ENCODE peak calls at places on chromosomes 16 and 17, in five cellular contexts. U is uterus, C is stomach, N is neural progenitor cell, I is cardiac muscle cell. B is an unnamed sample.

GRCh38 chr16:26856271-26856670 is 210.5 kb upstream of the C16orf82 start:
- DNase-seq in U (no peak), C (no peak), N (no peak), I (no peak), B (no peak)

GRCh38 chr16:81554993-81555392 is 110.4 kb downstream of the CMIP start:
- DNase-seq in U (no peak), C (no peak), N (no peak), I (no peak), B (no peak)

GRCh38 chr17:48600244-48601098 is 4.3 kb downstream of the HOXB6 start:
- DNase-seq in U (no peak), C (no peak), N (no peak), I (no peak), B (no peak)

GRCh38 chr17:72576289-72576759 is 455.5 kb downstream of the SOX9 start:
- DNase-seq in U (no peak), C (no peak), N (peak; percentile 78), I (no peak), B (no peak)

GRCh38 chr16:4895366-4895765 is 41.6 kb downstream of the PPL start:
- DNase-seq in U (no peak), C (no peak), N (no peak), I (no peak), B (no peak)

GRCh38 chr17:32672701-32673100 is 185.9 kb downstream of the CDK5R1 start:
- DNase-seq in U (no peak), C (no peak), N (no peak), I (no peak), B (no peak)

GRCh38 chr17:10025224-10025623 is 120.2 kb upstream of the RCVRN start:
- DNase-seq in U (no peak), C (no peak), N (no peak), I (no peak), B (no peak)

GRCh38 chr16:7508656-7509055 is 176.0 kb downstream of the RBFOX1 start:
- DNase-seq in U (no peak), C (no peak), N (no peak), I (no peak), B (no peak)

GRCh38 chr16:1309888-1310831 is 724 bp downstream of the UBE2I start:
- DNase-seq in U (peak; percentile 51), C (peak; percentile 50), N (no peak), I (peak; percentile 52), B (peak; percentile 47)

GRCh38 chr17:696412-696811 is 18.2 kb downstream of the VPS53 start:
- DNase-seq in U (no peak), C (no peak), N (no peak), I (no peak), B (no peak)

DNA sequence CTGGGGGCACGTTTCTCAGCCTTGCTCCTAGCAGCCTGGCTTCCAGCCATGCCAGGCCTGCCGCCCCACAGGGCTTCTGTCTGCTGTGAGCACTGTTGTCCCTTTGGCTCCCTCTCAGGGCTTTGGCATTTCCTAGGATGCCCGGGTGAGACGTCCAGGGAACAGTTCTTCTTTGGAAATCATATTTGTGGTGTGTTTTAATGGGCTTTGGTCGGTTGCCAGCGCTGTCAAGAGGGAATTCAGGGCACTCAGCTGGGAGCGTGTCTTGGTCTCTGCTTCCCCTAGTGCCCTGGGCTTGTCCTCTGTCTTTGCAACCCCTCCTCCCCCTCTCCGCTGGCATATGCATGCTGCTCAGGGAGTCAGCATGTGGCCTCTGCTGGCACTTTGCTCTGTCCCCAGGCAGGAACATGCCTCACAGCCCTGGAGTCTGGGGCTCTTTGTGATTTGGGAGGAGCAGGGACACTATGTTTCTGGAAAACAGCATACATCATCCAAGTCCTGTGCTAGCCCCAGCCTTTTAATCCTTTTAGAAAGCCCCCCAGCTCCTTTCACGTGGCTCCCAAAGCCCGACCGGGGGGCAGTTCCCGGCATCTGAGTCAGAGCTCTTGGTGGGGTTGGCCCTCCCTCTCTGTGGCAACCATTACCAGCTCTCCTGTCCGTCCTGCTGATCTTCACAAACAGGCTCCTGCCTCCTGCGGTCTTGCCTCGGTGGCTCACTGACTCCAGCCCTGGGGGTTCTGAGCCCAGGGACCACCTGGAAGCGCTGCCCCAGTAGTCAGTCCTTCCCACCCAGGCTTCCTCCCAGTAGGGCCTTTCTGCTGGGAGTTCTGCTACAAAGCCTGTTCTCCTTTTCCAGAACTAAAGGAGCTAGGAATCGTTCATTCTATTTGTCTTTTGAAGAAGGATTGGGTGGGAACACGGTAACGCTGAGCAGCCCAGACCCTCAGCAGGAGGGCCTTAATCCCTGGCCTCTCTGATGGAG is 26.7 kb downstream of the SAP30BP start:
- DNase-seq in U (peak; percentile 64), C (no peak), N (peak; percentile 71), I (peak; percentile 81), B (peak; percentile 86)
- H3K4me1 ChIP-seq in U (peaks cover 7% of the 10 kb centered on the region), C (peaks cover 55% of the 10 kb centered on the region), N (peaks cover 32% of the 10 kb centered on the region), I (peaks cover 5% of the 10 kb centered on the region), B (no peaks in the 10 kb centered on the region)

GRCh38 chr17:77386502-77387192 is 245.9 kb downstream of the SEC14L1 start:
- DNase-seq in U (no peak), C (no peak), N (no peak), I (no peak), B (no peak)

GRCh38 chr17:77383613-77384608 is 243.1 kb downstream of the SEC14L1 start:
- DNase-seq in U (peak; percentile 46), C (peak; percentile 77), N (no peak), I (no peak), B (no peak)

GRCh38 chr17:77388384-77389306 is 247.9 kb downstream of the SEC14L1 start:
- DNase-seq in U (peak; percentile 56), C (no peak), N (no peak), I (no peak), B (peak; percentile 66)

GRCh38 chr17:77387891-77388290 is 247.1 kb downstream of the SEC14L1 start:
- DNase-seq in U (no peak), C (no peak), N (no peak), I (no peak), B (no peak)

DNA sequence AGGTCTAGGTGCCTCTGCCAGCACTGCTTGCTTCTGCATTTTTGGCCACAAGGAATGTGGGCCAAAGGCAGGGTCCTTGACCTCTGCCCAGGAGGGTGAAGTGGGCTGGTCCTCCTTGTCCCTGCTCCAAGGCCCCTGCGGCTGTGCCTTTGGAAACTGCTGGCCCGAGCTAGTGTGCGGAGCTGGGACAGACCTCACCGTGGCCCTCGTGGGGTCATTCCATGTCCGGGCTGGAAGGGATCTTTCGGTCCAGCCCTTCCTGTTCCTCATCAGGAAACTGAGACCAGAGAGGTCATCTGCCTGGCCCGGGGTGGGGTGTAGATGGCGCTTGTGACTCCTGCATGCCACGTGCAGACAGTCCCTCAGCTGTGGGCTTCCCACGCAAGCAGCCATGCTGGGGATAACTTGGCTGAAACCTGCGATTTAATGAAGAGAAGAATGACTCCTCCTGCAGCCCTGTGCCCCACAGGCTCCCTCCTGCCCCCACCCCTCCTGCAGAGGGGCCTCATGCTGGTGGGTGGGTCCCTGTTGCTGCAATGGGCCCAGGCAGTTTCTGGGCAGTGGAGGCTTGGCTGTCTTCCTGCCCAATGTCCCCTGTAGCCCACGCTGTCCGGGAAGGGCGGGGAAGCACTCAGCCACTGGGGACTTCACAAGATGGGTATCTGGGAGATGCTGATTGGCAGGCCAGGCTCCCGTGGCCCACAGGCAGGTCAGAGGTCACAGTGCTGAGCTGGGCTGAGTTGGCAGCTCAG is 245.2 kb downstream of the SEC14L1 start:
- DNase-seq in U (peak; percentile 55), C (no peak), N (no peak), I (peak; percentile 54), B (no peak)
- H3K4me1 ChIP-seq in U (peaks cover 51% of the 10 kb centered on the region), C (peaks cover 90% of the 10 kb centered on the region), N (peaks cover 74% of the 10 kb centered on the region), I (peaks cover 78% of the 10 kb centered on the region), B (peaks cover 59% of the 10 kb centered on the region)

DNA sequence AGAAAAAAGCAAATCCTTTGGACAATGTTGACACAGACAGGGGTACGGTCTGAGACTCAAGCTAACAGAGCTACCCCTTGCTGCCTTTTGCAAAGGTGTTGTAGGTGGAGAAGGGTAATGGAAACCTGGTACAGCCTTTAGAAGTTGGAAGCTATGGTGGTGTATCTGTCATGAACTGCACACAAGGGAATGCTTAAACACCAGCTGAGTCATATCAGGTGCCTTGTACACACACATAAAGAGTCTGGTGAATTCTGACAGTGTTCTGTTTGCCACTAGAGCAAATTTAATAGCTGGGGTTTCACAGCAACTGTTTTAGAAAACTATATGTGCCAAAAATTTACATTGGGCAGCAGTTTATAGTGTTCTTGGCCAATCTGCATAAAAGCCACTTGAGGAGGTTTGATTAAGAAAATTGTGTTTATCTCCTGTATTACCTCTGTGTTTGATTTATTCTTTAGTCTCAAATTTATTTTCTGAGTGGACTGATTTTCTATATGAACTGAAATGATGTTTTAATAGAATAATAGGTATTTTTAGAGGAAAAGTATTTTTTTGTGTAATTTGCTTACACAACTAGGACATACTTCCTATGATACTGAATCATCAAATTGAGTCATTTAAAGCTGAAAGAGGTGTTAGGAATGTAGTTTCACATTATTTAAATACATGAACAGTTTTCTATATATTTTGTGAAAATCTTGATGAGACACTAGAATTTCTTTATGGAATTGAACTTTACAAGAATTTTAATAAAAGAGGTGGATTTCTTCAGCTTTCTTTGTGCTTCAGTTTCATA is 136.9 kb downstream of the MAP2K6 start:
- DNase-seq in U (no peak), C (no peak), N (no peak), I (peak; percentile 9), B (peak; percentile 47)
- H3K4me1 ChIP-seq in U (no peaks in the 10 kb centered on the region), C (no peaks in the 10 kb centered on the region), N (no peaks in the 10 kb centered on the region), I (no peaks in the 10 kb centered on the region), B (no peaks in the 10 kb centered on the region)

GRCh38 chr16:76906552-76906951 is 284.4 kb upstream of the MON1B start:
- DNase-seq in U (no peak), C (no peak), N (no peak), I (no peak), B (no peak)
- H3K4me1 ChIP-seq in U (no peaks in the 10 kb centered on the region), C (no peaks in the 10 kb centered on the region), N (no peaks in the 10 kb centered on the region), I (no peaks in the 10 kb centered on the region), B (no peaks in the 10 kb centered on the region)

GRCh38 chr17:79989106-79989835 is 46.4 kb downstream of the TBC1D16 start:
- DNase-seq in U (no peak), C (no peak), N (no peak), I (no peak), B (no peak)
- H3K4me1 ChIP-seq in U (peaks cover 26% of the 10 kb centered on the region), C (peaks cover 70% of the 10 kb centered on the region), N (peaks cover 31% of the 10 kb centered on the region), I (peaks cover 33% of the 10 kb centered on the region), B (peaks cover 29% of the 10 kb centered on the region)

GRCh38 chr16:24992696-24993095 is 22.5 kb downstream of the ARHGAP17 start:
- DNase-seq in U (no peak), C (no peak), N (no peak), I (no peak), B (no peak)
- H3K4me1 ChIP-seq in U (peaks cover 30% of the 10 kb centered on the region), C (peaks cover 40% of the 10 kb centered on the region), N (peaks cover 10% of the 10 kb centered on the region), I (peaks cover 14% of the 10 kb centered on the region), B (peaks cover 43% of the 10 kb centered on the region)

GRCh38 chr17:81330884-81331245 is 35.8 kb upstream of the SLC38A10 start:
- DNase-seq in U (no peak), C (no peak), N (no peak), I (no peak), B (no peak)

GRCh38 chr17:81329927-81330883 is 35.1 kb upstream of the SLC38A10 start:
- DNase-seq in U (no peak), C (no peak), N (peak; percentile 56), I (no peak), B (peak; percentile 8)

GRCh38 chr17:81328925-81329278 is 33.8 kb upstream of the SLC38A10 start:
- DNase-seq in U (no peak), C (no peak), N (no peak), I (no peak), B (peak; percentile 15)

GRCh38 chr17:81329279-81329926 is 34.3 kb upstream of the SLC38A10 start:
- DNase-seq in U (peak; percentile 94), C (peak; percentile 80), N (peak; percentile 65), I (peak; percentile 86), B (peak; percentile 87)

DNA sequence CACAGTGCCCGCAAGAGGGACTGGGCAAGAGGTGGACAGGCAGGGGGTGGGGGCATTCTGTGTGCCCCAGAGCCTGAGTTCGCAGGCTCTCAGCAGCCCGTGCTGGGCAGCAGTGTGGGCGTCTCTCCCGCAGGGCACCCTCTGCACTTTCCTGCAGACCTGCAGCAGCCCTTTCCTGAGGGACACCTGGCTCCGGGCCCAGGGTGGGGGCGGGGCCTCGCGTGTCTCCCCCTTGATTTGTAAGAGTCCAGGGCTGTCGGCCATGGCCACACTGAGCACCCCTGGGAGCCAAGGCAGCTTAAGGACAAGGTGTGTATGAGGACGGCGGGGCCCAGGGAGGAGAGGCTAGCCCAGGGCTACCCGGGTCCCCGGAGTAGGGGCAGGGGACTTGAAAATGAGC is 33.4 kb upstream of the SLC38A10 start:
- DNase-seq in U (no peak), C (no peak), N (no peak), I (no peak), B (no peak)
- H3K4me1 ChIP-seq in U (peaks cover 17% of the 10 kb centered on the region), C (peaks cover 23% of the 10 kb centered on the region), N (peaks cover 36% of the 10 kb centered on the region), I (peaks cover 35% of the 10 kb centered on the region), B (peaks cover 10% of the 10 kb centered on the region)

B was measured in fibroblast of lung.